ENCODE peak calls at places on chromosomes 5 and 9, in four cellular contexts. A is psoas muscle, W is HEK293T, P is GM19239. H is an unnamed sample.

GRCh38 chr5:164233796-164234195 is 728.4 kb downstream of the MAT2B start:
- DNase-seq in A (no peak), W (no peak), P (no peak), H (no peak)

GRCh38 chr5:116738270-116738947 is 163.8 kb upstream of the SEMA6A start:
- DNase-seq in W (no peak), A (peak), P (no peak), H (no peak)

GRCh38 chr5:179123109-179123426 is 62.9 kb downstream of the ZNF354C start:
- DNase-seq in W (no peak), A (no peak), P (no peak), H (no peak)

GRCh38 chr9:93492327-93492726 is 38.9 kb upstream of the FAM120AOS start:
- DNase-seq in A (no peak), W (no peak), P (no peak), H (no peak)

GRCh38 chr5:65512170-65512937 is 30.6 kb upstream of the ADAMTS6 start:
- DNase-seq in P (no peak), A (no peak), W (no peak), H (no peak)

GRCh38 chr5:170880084-170880483 is 18.3 kb downstream of the RANBP17 start:
- DNase-seq in P (no peak), A (no peak), W (no peak), H (no peak)

GRCh38 chr5:60843693-60844428 is at the start of gene ELOVL7:
- DNase-seq in W (peak), A (peak), P (peak), H (peak)

GRCh38 chr5:157247267-157247666 is 18.7 kb upstream of the CYFIP2 start:
- DNase-seq in A (no peak), P (no peak), W (no peak), H (no peak)

GRCh38 chr9:2242778-2243395 is 227.7 kb downstream of the SMARCA2 start:
- DNase-seq in P (no peak), W (no peak), A (no peak), H (no peak)

GRCh38 chr9:133370680-133371079 is 5.2 kb downstream of the SURF4 start:
- DNase-seq in W (no peak), P (no peak), A (no peak), H (no peak)

GRCh38 chr5:122089614-122090013 is 11.6 kb upstream of the LOX start:
- DNase-seq in P (no peak), A (no peak), W (no peak), H (no peak)

GRCh38 chr9:130254753-130255637 is 10.6 kb upstream of the HMCN2 start:
- DNase-seq in P (no peak), W (no peak), A (no peak), H (no peak)

GRCh38 chr5:172350212-172351181 is 66.9 kb upstream of the UBTD2 start:
- DNase-seq in P (no peak), W (no peak), A (no peak), H (no peak)

GRCh38 chr5:175822225-175822624 is 49.2 kb upstream of the CPLX2 start:
- DNase-seq in P (no peak), W (no peak), A (no peak), H (no peak)

GRCh38 chr5:168743617-168744016 is 164.4 kb upstream of the PANK3 start:
- DNase-seq in A (no peak), P (no peak), W (no peak), H (no peak)

GRCh38 chr5:101653996-101654395 is 642.1 kb downstream of the SLCO4C1 start:
- DNase-seq in W (no peak), A (no peak), P (no peak), H (no peak)

GRCh38 chr5:170517411-170517810 is 13.6 kb downstream of the KCNIP1 start:
- DNase-seq in W (no peak), P (no peak), A (no peak), H (no peak)

GRCh38 chr5:76710991-76711390 is 4.9 kb upstream of the F2R start:
- DNase-seq in P (no peak), W (no peak), A (no peak), H (no peak)

GRCh38 chr5:129459485-129460120 is 495 bp upstream of the ADAMTS19 start:
- DNase-seq in W (peak), A (peak), P (no peak), H (no peak)

GRCh38 chr5:73183491-73183891 is 10.5 kb downstream of the TMEM174 start:
- DNase-seq in W (no peak), P (no peak), A (no peak), H (no peak)

GRCh38 chr5:178298283-178298807 is 65.7 kb upstream of the PHYKPL start:
- DNase-seq in A (no peak), P (no peak), W (no peak), H (no peak)

GRCh38 chr5:143442398-143442797 is 38.9 kb upstream of the NR3C1 start:
- DNase-seq in W (no peak), P (no peak), A (no peak), H (no peak)

GRCh38 chr9:110178281-110178680 is 29.7 kb downstream of the C9orf152 start:
- DNase-seq in W (no peak), A (no peak), P (no peak), H (no peak)

GRCh38 chr5:68290260-68290674 is 74.7 kb downstream of the PIK3R1 start:
- DNase-seq in W (no peak), P (no peak), A (no peak), H (no peak)

GRCh38 chr9:5360341-5360740 is 20.7 kb upstream of the RLN1 start:
- DNase-seq in W (no peak), P (no peak), A (no peak), H (no peak)

GRCh38 chr9:23123048-23123632 is 676.5 kb downstream of the DMRTA1 start:
- DNase-seq in A (no peak), W (peak), P (no peak), H (no peak)

GRCh38 chr9:27247756-27248155 is 49.2 kb downstream of the EQTN start:
- DNase-seq in P (peak), A (no peak), W (peak), H (no peak)

GRCh38 chr5:125549322-125549871 is 803.0 kb upstream of the ZNF608 start:
- DNase-seq in P (no peak), A (no peak), W (no peak), H (no peak)

GRCh38 chr5:9976621-9977020 is 273.1 kb downstream of the ATPSCKMT start:
- DNase-seq in W (no peak), P (no peak), A (no peak), H (no peak)

GRCh38 chr5:56535347-56535746 is 280.0 kb upstream of the MAP3K1 start:
- DNase-seq in W (no peak), P (no peak), A (no peak), H (no peak)